ENCODE peak calls at places on chromosome 11, in five cellular contexts. One of them, this sample, is unnamed.

GRCh38 chr11:9025101-9025850 is 21.5 kb upstream of the NRIP3 start:
- DNase-seq in left colon: no peak
- DNase-seq in pulmonary artery endothelial cell: no peak
- DNase-seq in EH: no peak
- DNase-seq in Kasumi-1: no peak
- DNase-seq in this sample: no peak

GRCh38 chr11:106091480-106092123 is 14.1 kb downstream of the AASDHPPT start:
- DNase-seq in EH: peak
- DNase-seq in Kasumi-1: no peak
- DNase-seq in left colon: no peak
- DNase-seq in pulmonary artery endothelial cell: peak
- DNase-seq in this sample: peak

GRCh38 chr11:35232961-35233360 is 94.0 kb downstream of the CD44 start:
- DNase-seq in EH: peak
- DNase-seq in left colon: no peak
- DNase-seq in pulmonary artery endothelial cell: no peak
- DNase-seq in Kasumi-1: no peak
- DNase-seq in this sample: no peak

GRCh38 chr11:88307749-88308425 is 29.6 kb downstream of the CTSC start:
- DNase-seq in left colon: no peak
- DNase-seq in EH: no peak
- DNase-seq in pulmonary artery endothelial cell: no peak
- DNase-seq in Kasumi-1: no peak
- DNase-seq in this sample: no peak

GRCh38 chr11:72237112-72237931 is 6.7 kb downstream of the PHOX2A start:
- DNase-seq in Kasumi-1: no peak
- DNase-seq in pulmonary artery endothelial cell: no peak
- DNase-seq in EH: no peak
- DNase-seq in left colon: no peak
- DNase-seq in this sample: no peak

GRCh38 chr11:47714554-47715081 is 551 bp downstream of the AGBL2 start:
- DNase-seq in left colon: peak
- DNase-seq in Kasumi-1: peak
- DNase-seq in pulmonary artery endothelial cell: no peak
- DNase-seq in EH: peak
- DNase-seq in this sample: peak

GRCh38 chr11:23869673-23870072 is 627.2 kb upstream of the LUZP2 start:
- DNase-seq in EH: no peak
- DNase-seq in left colon: no peak
- DNase-seq in pulmonary artery endothelial cell: no peak
- DNase-seq in Kasumi-1: no peak
- DNase-seq in this sample: no peak

GRCh38 chr11:118343248-118343647 is 743 bp upstream of the CD3D start:
- DNase-seq in left colon: no peak
- DNase-seq in EH: no peak
- DNase-seq in Kasumi-1: no peak
- DNase-seq in pulmonary artery endothelial cell: no peak
- DNase-seq in this sample: no peak